ENCODE peak calls at places on chromosomes 1 and 21, in seven cellular contexts. One of them, this sample, is unnamed.

GRCh38 chr1:204461331-204462228 is 33.0 kb downstream of the PIK3C2B start:
- DNase-seq in activated naive CD8-positive, alpha-beta T cell treated with anti-CD3 and anti-CD28 coated beads, Interleukin-2, amount 50 U/mL, for 24 hours: no peak
- DNase-seq in activated effector memory CD4-positive, alpha-beta T cell treated with anti-CD3 and anti-CD28 coated beads, Interleukin-2, amount 50 U/mL, for 16 hours: peak; percentile 78
- DNase-seq in astrocyte of the spinal cord: no peak
- DNase-seq in NCI-H345: no peak
- DNase-seq in NCI-H748 treated with DMSO at 0.1 percent for 48 hours: no peak
- DNase-seq in stimulated activated naive CD8-positive, alpha-beta T cell treated with anti-CD3 and anti-CD28 coated beads, Interleukin-15, amount 100 ng/mL, for 72 hours: no peak
- DNase-seq in this sample: no peak

GRCh38 chr1:201085902-201086735 is 26.1 kb downstream of the CACNA1S start:
- DNase-seq in NCI-H748 treated with DMSO at 0.1 percent for 48 hours: no peak
- DNase-seq in activated effector memory CD4-positive, alpha-beta T cell treated with anti-CD3 and anti-CD28 coated beads, Interleukin-2, amount 50 U/mL, for 16 hours: peak; percentile 72
- DNase-seq in astrocyte of the spinal cord: peak; percentile 25
- DNase-seq in activated naive CD8-positive, alpha-beta T cell treated with anti-CD3 and anti-CD28 coated beads, Interleukin-2, amount 50 U/mL, for 24 hours: peak; percentile 56
- DNase-seq in NCI-H345: peak; percentile 32
- DNase-seq in stimulated activated naive CD8-positive, alpha-beta T cell treated with anti-CD3 and anti-CD28 coated beads, Interleukin-15, amount 100 ng/mL, for 72 hours: peak; percentile 38
- DNase-seq in this sample: peak; percentile 69

GRCh38 chr21:45512626-45513002 is 29.6 kb downstream of the SLC19A1 start:
- DNase-seq in activated naive CD8-positive, alpha-beta T cell treated with anti-CD3 and anti-CD28 coated beads, Interleukin-2, amount 50 U/mL, for 24 hours: no peak
- DNase-seq in NCI-H748 treated with DMSO at 0.1 percent for 48 hours: no peak
- DNase-seq in stimulated activated naive CD8-positive, alpha-beta T cell treated with anti-CD3 and anti-CD28 coated beads, Interleukin-15, amount 100 ng/mL, for 72 hours: no peak
- DNase-seq in NCI-H345: no peak
- DNase-seq in activated effector memory CD4-positive, alpha-beta T cell treated with anti-CD3 and anti-CD28 coated beads, Interleukin-2, amount 50 U/mL, for 16 hours: no peak
- DNase-seq in astrocyte of the spinal cord: no peak
- DNase-seq in this sample: no peak

GRCh38 chr1:56436912-56437403 is 142.4 kb downstream of the PLPP3 start:
- DNase-seq in NCI-H748 treated with DMSO at 0.1 percent for 48 hours: no peak
- DNase-seq in astrocyte of the spinal cord: no peak
- DNase-seq in NCI-H345: no peak
- DNase-seq in activated effector memory CD4-positive, alpha-beta T cell treated with anti-CD3 and anti-CD28 coated beads, Interleukin-2, amount 50 U/mL, for 16 hours: no peak
- DNase-seq in stimulated activated naive CD8-positive, alpha-beta T cell treated with anti-CD3 and anti-CD28 coated beads, Interleukin-15, amount 100 ng/mL, for 72 hours: no peak
- DNase-seq in activated naive CD8-positive, alpha-beta T cell treated with anti-CD3 and anti-CD28 coated beads, Interleukin-2, amount 50 U/mL, for 24 hours: no peak
- DNase-seq in this sample: no peak

GRCh38 chr1:183543619-183544204 is 46.5 kb downstream of the NCF2 start:
- DNase-seq in NCI-H345: peak; percentile 12
- DNase-seq in activated naive CD8-positive, alpha-beta T cell treated with anti-CD3 and anti-CD28 coated beads, Interleukin-2, amount 50 U/mL, for 24 hours: no peak
- DNase-seq in astrocyte of the spinal cord: peak; percentile 70
- DNase-seq in stimulated activated naive CD8-positive, alpha-beta T cell treated with anti-CD3 and anti-CD28 coated beads, Interleukin-15, amount 100 ng/mL, for 72 hours: no peak
- DNase-seq in activated effector memory CD4-positive, alpha-beta T cell treated with anti-CD3 and anti-CD28 coated beads, Interleukin-2, amount 50 U/mL, for 16 hours: no peak
- DNase-seq in NCI-H748 treated with DMSO at 0.1 percent for 48 hours: no peak
- DNase-seq in this sample: no peak

GRCh38 chr1:3838788-3839187 is 18.2 kb downstream of the CEP104 start:
- DNase-seq in activated naive CD8-positive, alpha-beta T cell treated with anti-CD3 and anti-CD28 coated beads, Interleukin-2, amount 50 U/mL, for 24 hours: no peak
- DNase-seq in NCI-H345: no peak
- DNase-seq in NCI-H748 treated with DMSO at 0.1 percent for 48 hours: no peak
- DNase-seq in activated effector memory CD4-positive, alpha-beta T cell treated with anti-CD3 and anti-CD28 coated beads, Interleukin-2, amount 50 U/mL, for 16 hours: no peak
- DNase-seq in astrocyte of the spinal cord: no peak
- DNase-seq in stimulated activated naive CD8-positive, alpha-beta T cell treated with anti-CD3 and anti-CD28 coated beads, Interleukin-15, amount 100 ng/mL, for 72 hours: no peak
- DNase-seq in this sample: no peak

GRCh38 chr21:20603236-20603635 is 395.0 kb upstream of the NCAM2 start:
- DNase-seq in astrocyte of the spinal cord: no peak
- DNase-seq in NCI-H748 treated with DMSO at 0.1 percent for 48 hours: no peak
- DNase-seq in activated naive CD8-positive, alpha-beta T cell treated with anti-CD3 and anti-CD28 coated beads, Interleukin-2, amount 50 U/mL, for 24 hours: no peak
- DNase-seq in stimulated activated naive CD8-positive, alpha-beta T cell treated with anti-CD3 and anti-CD28 coated beads, Interleukin-15, amount 100 ng/mL, for 72 hours: no peak
- DNase-seq in NCI-H345: no peak
- DNase-seq in activated effector memory CD4-positive, alpha-beta T cell treated with anti-CD3 and anti-CD28 coated beads, Interleukin-2, amount 50 U/mL, for 16 hours: no peak
- DNase-seq in this sample: no peak

GRCh38 chr21:16250282-16250681 is 520.5 kb downstream of the USP25 start:
- DNase-seq in activated effector memory CD4-positive, alpha-beta T cell treated with anti-CD3 and anti-CD28 coated beads, Interleukin-2, amount 50 U/mL, for 16 hours: no peak
- DNase-seq in activated naive CD8-positive, alpha-beta T cell treated with anti-CD3 and anti-CD28 coated beads, Interleukin-2, amount 50 U/mL, for 24 hours: no peak
- DNase-seq in stimulated activated naive CD8-positive, alpha-beta T cell treated with anti-CD3 and anti-CD28 coated beads, Interleukin-15, amount 100 ng/mL, for 72 hours: no peak
- DNase-seq in NCI-H345: no peak
- DNase-seq in NCI-H748 treated with DMSO at 0.1 percent for 48 hours: no peak
- DNase-seq in astrocyte of the spinal cord: no peak
- DNase-seq in this sample: peak; percentile 6

GRCh38 chr1:37931148-37931492 is 15.7 kb downstream of the INPP5B start:
- DNase-seq in stimulated activated naive CD8-positive, alpha-beta T cell treated with anti-CD3 and anti-CD28 coated beads, Interleukin-15, amount 100 ng/mL, for 72 hours: no peak
- DNase-seq in activated effector memory CD4-positive, alpha-beta T cell treated with anti-CD3 and anti-CD28 coated beads, Interleukin-2, amount 50 U/mL, for 16 hours: peak; percentile 66
- DNase-seq in astrocyte of the spinal cord: no peak
- DNase-seq in activated naive CD8-positive, alpha-beta T cell treated with anti-CD3 and anti-CD28 coated beads, Interleukin-2, amount 50 U/mL, for 24 hours: no peak
- DNase-seq in NCI-H345: no peak
- DNase-seq in NCI-H748 treated with DMSO at 0.1 percent for 48 hours: no peak
- DNase-seq in this sample: peak; percentile 24

GRCh38 chr1:195851804-195852203 is 756.4 kb downstream of the KCNT2 start:
- DNase-seq in activated naive CD8-positive, alpha-beta T cell treated with anti-CD3 and anti-CD28 coated beads, Interleukin-2, amount 50 U/mL, for 24 hours: no peak
- DNase-seq in activated effector memory CD4-positive, alpha-beta T cell treated with anti-CD3 and anti-CD28 coated beads, Interleukin-2, amount 50 U/mL, for 16 hours: no peak
- DNase-seq in stimulated activated naive CD8-positive, alpha-beta T cell treated with anti-CD3 and anti-CD28 coated beads, Interleukin-15, amount 100 ng/mL, for 72 hours: no peak
- DNase-seq in NCI-H748 treated with DMSO at 0.1 percent for 48 hours: no peak
- DNase-seq in NCI-H345: no peak
- DNase-seq in astrocyte of the spinal cord: peak; percentile 13
- DNase-seq in this sample: no peak

GRCh38 chr1:28983091-28983490 is 68.7 kb downstream of the EPB41 start:
- DNase-seq in astrocyte of the spinal cord: no peak
- DNase-seq in NCI-H748 treated with DMSO at 0.1 percent for 48 hours: no peak
- DNase-seq in activated naive CD8-positive, alpha-beta T cell treated with anti-CD3 and anti-CD28 coated beads, Interleukin-2, amount 50 U/mL, for 24 hours: no peak
- DNase-seq in stimulated activated naive CD8-positive, alpha-beta T cell treated with anti-CD3 and anti-CD28 coated beads, Interleukin-15, amount 100 ng/mL, for 72 hours: no peak
- DNase-seq in activated effector memory CD4-positive, alpha-beta T cell treated with anti-CD3 and anti-CD28 coated beads, Interleukin-2, amount 50 U/mL, for 16 hours: no peak
- DNase-seq in NCI-H345: no peak
- DNase-seq in this sample: no peak

GRCh38 chr1:175635092-175635491 is 108.3 kb downstream of the TNR start:
- DNase-seq in activated effector memory CD4-positive, alpha-beta T cell treated with anti-CD3 and anti-CD28 coated beads, Interleukin-2, amount 50 U/mL, for 16 hours: no peak
- DNase-seq in NCI-H748 treated with DMSO at 0.1 percent for 48 hours: no peak
- DNase-seq in NCI-H345: no peak
- DNase-seq in stimulated activated naive CD8-positive, alpha-beta T cell treated with anti-CD3 and anti-CD28 coated beads, Interleukin-15, amount 100 ng/mL, for 72 hours: no peak
- DNase-seq in astrocyte of the spinal cord: no peak
- DNase-seq in activated naive CD8-positive, alpha-beta T cell treated with anti-CD3 and anti-CD28 coated beads, Interleukin-2, amount 50 U/mL, for 24 hours: no peak
- DNase-seq in this sample: no peak

GRCh38 chr1:45512641-45513054 is 9.0 kb downstream of the PRDX1 start:
- DNase-seq in astrocyte of the spinal cord: peak; percentile 58
- DNase-seq in activated naive CD8-positive, alpha-beta T cell treated with anti-CD3 and anti-CD28 coated beads, Interleukin-2, amount 50 U/mL, for 24 hours: peak; percentile 69
- DNase-seq in activated effector memory CD4-positive, alpha-beta T cell treated with anti-CD3 and anti-CD28 coated beads, Interleukin-2, amount 50 U/mL, for 16 hours: peak; percentile 82
- DNase-seq in NCI-H345: peak; percentile 38
- DNase-seq in NCI-H748 treated with DMSO at 0.1 percent for 48 hours: peak; percentile 54
- DNase-seq in stimulated activated naive CD8-positive, alpha-beta T cell treated with anti-CD3 and anti-CD28 coated beads, Interleukin-15, amount 100 ng/mL, for 72 hours: peak; percentile 68
- DNase-seq in this sample: peak; percentile 67

GRCh38 chr1:231241751-231242150 is 739 bp downstream of the GNPAT start:
- DNase-seq in activated naive CD8-positive, alpha-beta T cell treated with anti-CD3 and anti-CD28 coated beads, Interleukin-2, amount 50 U/mL, for 24 hours: peak; percentile 22
- DNase-seq in stimulated activated naive CD8-positive, alpha-beta T cell treated with anti-CD3 and anti-CD28 coated beads, Interleukin-15, amount 100 ng/mL, for 72 hours: no peak
- DNase-seq in NCI-H748 treated with DMSO at 0.1 percent for 48 hours: no peak
- DNase-seq in activated effector memory CD4-positive, alpha-beta T cell treated with anti-CD3 and anti-CD28 coated beads, Interleukin-2, amount 50 U/mL, for 16 hours: peak; percentile 66
- DNase-seq in astrocyte of the spinal cord: no peak
- DNase-seq in NCI-H345: peak; percentile 23
- DNase-seq in this sample: peak; percentile 14

GRCh38 chr1:224872832-224873644 is 56.4 kb upstream of the DNAH14 start:
- DNase-seq in activated naive CD8-positive, alpha-beta T cell treated with anti-CD3 and anti-CD28 coated beads, Interleukin-2, amount 50 U/mL, for 24 hours: no peak
- DNase-seq in NCI-H345: no peak
- DNase-seq in NCI-H748 treated with DMSO at 0.1 percent for 48 hours: no peak
- DNase-seq in activated effector memory CD4-positive, alpha-beta T cell treated with anti-CD3 and anti-CD28 coated beads, Interleukin-2, amount 50 U/mL, for 16 hours: no peak
- DNase-seq in stimulated activated naive CD8-positive, alpha-beta T cell treated with anti-CD3 and anti-CD28 coated beads, Interleukin-15, amount 100 ng/mL, for 72 hours: no peak
- DNase-seq in astrocyte of the spinal cord: no peak
- DNase-seq in this sample: no peak

GRCh38 chr1:233127157-233127556 is 168.4 kb downstream of the PCNX2 start:
- DNase-seq in astrocyte of the spinal cord: no peak
- DNase-seq in NCI-H748 treated with DMSO at 0.1 percent for 48 hours: no peak
- DNase-seq in stimulated activated naive CD8-positive, alpha-beta T cell treated with anti-CD3 and anti-CD28 coated beads, Interleukin-15, amount 100 ng/mL, for 72 hours: no peak
- DNase-seq in activated effector memory CD4-positive, alpha-beta T cell treated with anti-CD3 and anti-CD28 coated beads, Interleukin-2, amount 50 U/mL, for 16 hours: no peak
- DNase-seq in NCI-H345: no peak
- DNase-seq in activated naive CD8-positive, alpha-beta T cell treated with anti-CD3 and anti-CD28 coated beads, Interleukin-2, amount 50 U/mL, for 24 hours: no peak
- DNase-seq in this sample: no peak

GRCh38 chr1:152817309-152817708 is 5.5 kb downstream of the LCE1B start:
- DNase-seq in activated naive CD8-positive, alpha-beta T cell treated with anti-CD3 and anti-CD28 coated beads, Interleukin-2, amount 50 U/mL, for 24 hours: no peak
- DNase-seq in activated effector memory CD4-positive, alpha-beta T cell treated with anti-CD3 and anti-CD28 coated beads, Interleukin-2, amount 50 U/mL, for 16 hours: no peak
- DNase-seq in stimulated activated naive CD8-positive, alpha-beta T cell treated with anti-CD3 and anti-CD28 coated beads, Interleukin-15, amount 100 ng/mL, for 72 hours: no peak
- DNase-seq in NCI-H748 treated with DMSO at 0.1 percent for 48 hours: no peak
- DNase-seq in astrocyte of the spinal cord: no peak
- DNase-seq in NCI-H345: no peak
- DNase-seq in this sample: no peak

GRCh38 chr1:111203681-111204210 is 3.3 kb upstream of the DENND2D start:
- DNase-seq in activated naive CD8-positive, alpha-beta T cell treated with anti-CD3 and anti-CD28 coated beads, Interleukin-2, amount 50 U/mL, for 24 hours: peak; percentile 90
- DNase-seq in astrocyte of the spinal cord: no peak
- DNase-seq in stimulated activated naive CD8-positive, alpha-beta T cell treated with anti-CD3 and anti-CD28 coated beads, Interleukin-15, amount 100 ng/mL, for 72 hours: peak; percentile 91
- DNase-seq in NCI-H748 treated with DMSO at 0.1 percent for 48 hours: no peak
- DNase-seq in activated effector memory CD4-positive, alpha-beta T cell treated with anti-CD3 and anti-CD28 coated beads, Interleukin-2, amount 50 U/mL, for 16 hours: peak; percentile 94
- DNase-seq in NCI-H345: peak; percentile 42
- DNase-seq in this sample: peak; percentile 81

GRCh38 chr1:93839307-93839706 is 39.7 kb downstream of the DNTTIP2 start:
- DNase-seq in activated naive CD8-positive, alpha-beta T cell treated with anti-CD3 and anti-CD28 coated beads, Interleukin-2, amount 50 U/mL, for 24 hours: no peak
- DNase-seq in NCI-H748 treated with DMSO at 0.1 percent for 48 hours: no peak
- DNase-seq in activated effector memory CD4-positive, alpha-beta T cell treated with anti-CD3 and anti-CD28 coated beads, Interleukin-2, amount 50 U/mL, for 16 hours: no peak
- DNase-seq in NCI-H345: no peak
- DNase-seq in stimulated activated naive CD8-positive, alpha-beta T cell treated with anti-CD3 and anti-CD28 coated beads, Interleukin-15, amount 100 ng/mL, for 72 hours: no peak
- DNase-seq in astrocyte of the spinal cord: peak; percentile 64
- DNase-seq in this sample: no peak

GRCh38 chr21:27807596-27807995 is 840.7 kb upstream of the ADAMTS5 start:
- DNase-seq in NCI-H345: no peak
- DNase-seq in activated effector memory CD4-positive, alpha-beta T cell treated with anti-CD3 and anti-CD28 coated beads, Interleukin-2, amount 50 U/mL, for 16 hours: no peak
- DNase-seq in NCI-H748 treated with DMSO at 0.1 percent for 48 hours: no peak
- DNase-seq in astrocyte of the spinal cord: no peak
- DNase-seq in activated naive CD8-positive, alpha-beta T cell treated with anti-CD3 and anti-CD28 coated beads, Interleukin-2, amount 50 U/mL, for 24 hours: no peak
- DNase-seq in stimulated activated naive CD8-positive, alpha-beta T cell treated with anti-CD3 and anti-CD28 coated beads, Interleukin-15, amount 100 ng/mL, for 72 hours: no peak
- DNase-seq in this sample: no peak

GRCh38 chr1:212966619-212967018 is 16.3 kb downstream of the VASH2 start:
- DNase-seq in NCI-H748 treated with DMSO at 0.1 percent for 48 hours: no peak
- DNase-seq in activated naive CD8-positive, alpha-beta T cell treated with anti-CD3 and anti-CD28 coated beads, Interleukin-2, amount 50 U/mL, for 24 hours: no peak
- DNase-seq in NCI-H345: no peak
- DNase-seq in activated effector memory CD4-positive, alpha-beta T cell treated with anti-CD3 and anti-CD28 coated beads, Interleukin-2, amount 50 U/mL, for 16 hours: peak; percentile 24
- DNase-seq in astrocyte of the spinal cord: no peak
- DNase-seq in stimulated activated naive CD8-positive, alpha-beta T cell treated with anti-CD3 and anti-CD28 coated beads, Interleukin-15, amount 100 ng/mL, for 72 hours: no peak
- DNase-seq in this sample: no peak

GRCh38 chr1:201693019-201693372 is 136.0 kb upstream of the IPO9 start:
- DNase-seq in NCI-H345: peak; percentile 89
- DNase-seq in stimulated activated naive CD8-positive, alpha-beta T cell treated with anti-CD3 and anti-CD28 coated beads, Interleukin-15, amount 100 ng/mL, for 72 hours: no peak
- DNase-seq in NCI-H748 treated with DMSO at 0.1 percent for 48 hours: no peak
- DNase-seq in activated naive CD8-positive, alpha-beta T cell treated with anti-CD3 and anti-CD28 coated beads, Interleukin-2, amount 50 U/mL, for 24 hours: no peak
- DNase-seq in activated effector memory CD4-positive, alpha-beta T cell treated with anti-CD3 and anti-CD28 coated beads, Interleukin-2, amount 50 U/mL, for 16 hours: no peak
- DNase-seq in astrocyte of the spinal cord: no peak
- DNase-seq in this sample: no peak

GRCh38 chr1:25022361-25023189 is 92.5 kb upstream of the RUNX3 start:
- DNase-seq in NCI-H748 treated with DMSO at 0.1 percent for 48 hours: no peak
- DNase-seq in NCI-H345: peak; percentile 16
- DNase-seq in stimulated activated naive CD8-positive, alpha-beta T cell treated with anti-CD3 and anti-CD28 coated beads, Interleukin-15, amount 100 ng/mL, for 72 hours: peak; percentile 99
- DNase-seq in activated naive CD8-positive, alpha-beta T cell treated with anti-CD3 and anti-CD28 coated beads, Interleukin-2, amount 50 U/mL, for 24 hours: peak; percentile 93
- DNase-seq in activated effector memory CD4-positive, alpha-beta T cell treated with anti-CD3 and anti-CD28 coated beads, Interleukin-2, amount 50 U/mL, for 16 hours: peak; percentile 97
- DNase-seq in astrocyte of the spinal cord: peak; percentile 97
- DNase-seq in this sample: peak; percentile 43

GRCh38 chr1:215878128-215878527 is 311.0 kb downstream of the KCTD3 start:
- DNase-seq in NCI-H748 treated with DMSO at 0.1 percent for 48 hours: no peak
- DNase-seq in stimulated activated naive CD8-positive, alpha-beta T cell treated with anti-CD3 and anti-CD28 coated beads, Interleukin-15, amount 100 ng/mL, for 72 hours: no peak
- DNase-seq in activated effector memory CD4-positive, alpha-beta T cell treated with anti-CD3 and anti-CD28 coated beads, Interleukin-2, amount 50 U/mL, for 16 hours: no peak
- DNase-seq in activated naive CD8-positive, alpha-beta T cell treated with anti-CD3 and anti-CD28 coated beads, Interleukin-2, amount 50 U/mL, for 24 hours: no peak
- DNase-seq in astrocyte of the spinal cord: peak; percentile 20
- DNase-seq in NCI-H345: no peak
- DNase-seq in this sample: no peak

GRCh38 chr1:19053486-19053885 is 97.0 kb upstream of the IFFO2 start:
- DNase-seq in astrocyte of the spinal cord: no peak
- DNase-seq in stimulated activated naive CD8-positive, alpha-beta T cell treated with anti-CD3 and anti-CD28 coated beads, Interleukin-15, amount 100 ng/mL, for 72 hours: no peak
- DNase-seq in NCI-H748 treated with DMSO at 0.1 percent for 48 hours: no peak
- DNase-seq in activated naive CD8-positive, alpha-beta T cell treated with anti-CD3 and anti-CD28 coated beads, Interleukin-2, amount 50 U/mL, for 24 hours: no peak
- DNase-seq in NCI-H345: peak; percentile 71
- DNase-seq in activated effector memory CD4-positive, alpha-beta T cell treated with anti-CD3 and anti-CD28 coated beads, Interleukin-2, amount 50 U/mL, for 16 hours: no peak
- DNase-seq in this sample: no peak

GRCh38 chr1:19377812-19378718 is 65.9 kb downstream of the SLC66A1 start:
- DNase-seq in activated naive CD8-positive, alpha-beta T cell treated with anti-CD3 and anti-CD28 coated beads, Interleukin-2, amount 50 U/mL, for 24 hours: no peak
- DNase-seq in stimulated activated naive CD8-positive, alpha-beta T cell treated with anti-CD3 and anti-CD28 coated beads, Interleukin-15, amount 100 ng/mL, for 72 hours: no peak
- DNase-seq in astrocyte of the spinal cord: no peak
- DNase-seq in activated effector memory CD4-positive, alpha-beta T cell treated with anti-CD3 and anti-CD28 coated beads, Interleukin-2, amount 50 U/mL, for 16 hours: no peak
- DNase-seq in NCI-H748 treated with DMSO at 0.1 percent for 48 hours: no peak
- DNase-seq in NCI-H345: no peak
- DNase-seq in this sample: no peak

GRCh38 chr1:175877939-175878730 is 134.7 kb upstream of the TNR start:
- DNase-seq in NCI-H748 treated with DMSO at 0.1 percent for 48 hours: no peak
- DNase-seq in activated naive CD8-positive, alpha-beta T cell treated with anti-CD3 and anti-CD28 coated beads, Interleukin-2, amount 50 U/mL, for 24 hours: no peak
- DNase-seq in NCI-H345: peak; percentile 1
- DNase-seq in astrocyte of the spinal cord: peak; percentile 2
- DNase-seq in activated effector memory CD4-positive, alpha-beta T cell treated with anti-CD3 and anti-CD28 coated beads, Interleukin-2, amount 50 U/mL, for 16 hours: no peak
- DNase-seq in stimulated activated naive CD8-positive, alpha-beta T cell treated with anti-CD3 and anti-CD28 coated beads, Interleukin-15, amount 100 ng/mL, for 72 hours: no peak
- DNase-seq in this sample: no peak

GRCh38 chr1:205519541-205520131 is 15.2 kb downstream of the CDK18 start:
- DNase-seq in activated effector memory CD4-positive, alpha-beta T cell treated with anti-CD3 and anti-CD28 coated beads, Interleukin-2, amount 50 U/mL, for 16 hours: no peak
- DNase-seq in stimulated activated naive CD8-positive, alpha-beta T cell treated with anti-CD3 and anti-CD28 coated beads, Interleukin-15, amount 100 ng/mL, for 72 hours: no peak
- DNase-seq in activated naive CD8-positive, alpha-beta T cell treated with anti-CD3 and anti-CD28 coated beads, Interleukin-2, amount 50 U/mL, for 24 hours: no peak
- DNase-seq in astrocyte of the spinal cord: no peak
- DNase-seq in NCI-H345: no peak
- DNase-seq in NCI-H748 treated with DMSO at 0.1 percent for 48 hours: no peak
- DNase-seq in this sample: no peak

GRCh38 chr1:11448375-11449085 is 30.4 kb upstream of the DISP3 start:
- DNase-seq in astrocyte of the spinal cord: no peak
- DNase-seq in stimulated activated naive CD8-positive, alpha-beta T cell treated with anti-CD3 and anti-CD28 coated beads, Interleukin-15, amount 100 ng/mL, for 72 hours: no peak
- DNase-seq in activated naive CD8-positive, alpha-beta T cell treated with anti-CD3 and anti-CD28 coated beads, Interleukin-2, amount 50 U/mL, for 24 hours: no peak
- DNase-seq in NCI-H345: no peak
- DNase-seq in NCI-H748 treated with DMSO at 0.1 percent for 48 hours: no peak
- DNase-seq in activated effector memory CD4-positive, alpha-beta T cell treated with anti-CD3 and anti-CD28 coated beads, Interleukin-2, amount 50 U/mL, for 16 hours: no peak
- DNase-seq in this sample: no peak

GRCh38 chr1:61055110-61055614 is 27.2 kb upstream of the NFIA start:
- DNase-seq in activated naive CD8-positive, alpha-beta T cell treated with anti-CD3 and anti-CD28 coated beads, Interleukin-2, amount 50 U/mL, for 24 hours: no peak
- DNase-seq in NCI-H748 treated with DMSO at 0.1 percent for 48 hours: no peak
- DNase-seq in activated effector memory CD4-positive, alpha-beta T cell treated with anti-CD3 and anti-CD28 coated beads, Interleukin-2, amount 50 U/mL, for 16 hours: no peak
- DNase-seq in astrocyte of the spinal cord: peak; percentile 26
- DNase-seq in stimulated activated naive CD8-positive, alpha-beta T cell treated with anti-CD3 and anti-CD28 coated beads, Interleukin-15, amount 100 ng/mL, for 72 hours: no peak
- DNase-seq in NCI-H345: peak; percentile 10
- DNase-seq in this sample: no peak

GRCh38 chr1:147600119-147601111 is 59.1 kb downstream of the BCL9 start:
- DNase-seq in NCI-H748 treated with DMSO at 0.1 percent for 48 hours: no peak
- DNase-seq in stimulated activated naive CD8-positive, alpha-beta T cell treated with anti-CD3 and anti-CD28 coated beads, Interleukin-15, amount 100 ng/mL, for 72 hours: no peak
- DNase-seq in activated naive CD8-positive, alpha-beta T cell treated with anti-CD3 and anti-CD28 coated beads, Interleukin-2, amount 50 U/mL, for 24 hours: peak; percentile 30
- DNase-seq in activated effector memory CD4-positive, alpha-beta T cell treated with anti-CD3 and anti-CD28 coated beads, Interleukin-2, amount 50 U/mL, for 16 hours: no peak
- DNase-seq in astrocyte of the spinal cord: peak; percentile 24
- DNase-seq in NCI-H345: peak; percentile 42
- DNase-seq in this sample: no peak

GRCh38 chr1:113899101-113899500 is 5.5 kb downstream of the AP4B1 start:
- DNase-seq in stimulated activated naive CD8-positive, alpha-beta T cell treated with anti-CD3 and anti-CD28 coated beads, Interleukin-15, amount 100 ng/mL, for 72 hours: no peak
- DNase-seq in NCI-H345: no peak
- DNase-seq in astrocyte of the spinal cord: no peak
- DNase-seq in activated naive CD8-positive, alpha-beta T cell treated with anti-CD3 and anti-CD28 coated beads, Interleukin-2, amount 50 U/mL, for 24 hours: no peak
- DNase-seq in activated effector memory CD4-positive, alpha-beta T cell treated with anti-CD3 and anti-CD28 coated beads, Interleukin-2, amount 50 U/mL, for 16 hours: no peak
- DNase-seq in NCI-H748 treated with DMSO at 0.1 percent for 48 hours: no peak
- DNase-seq in this sample: no peak

This sample was measured in thyroid gland.